ENCODE peak calls at places on chromosomes 6 and 20, in ten cellular contexts. Y is neural crest cell, P is foreskin fibroblast, M is tibial artery, Q is tibial nerve, U is ovary, I is breast epithelium, V is glutamatergic neuron, J is endothelial cell of umbilical vein, D is spleen. K is an unnamed sample.

GRCh38 chr6:134517863-134518262 is 200.0 kb upstream of the SGK1 start:
- DNase-seq in D (no peak), Y (no peak), P (no peak), M (no peak), I (no peak), U (no peak), Q (no peak), J (no peak), V (no peak), K (no peak)

GRCh38 chr6:44245912-44246662 is 814 bp upstream of the HSP90AB1 start:
- DNase-seq in M (peak), Y (peak), Q (peak), J (peak), D (peak), P (peak), I (peak), V (peak), U (peak), K (peak)

GRCh38 chr6:79453558-79454042 is 83.6 kb downstream of the LCA5 start:
- DNase-seq in Y (no peak), Q (peak), M (no peak), P (peak), J (no peak), U (no peak), V (no peak), D (no peak), I (no peak), K (no peak)

GRCh38 chr6:52418606-52419005 is 1.5 kb upstream of the EFHC1 start:
- DNase-seq in D (no peak), M (no peak), P (no peak), I (no peak), V (no peak), Y (no peak), J (no peak), U (no peak), Q (no peak), K (no peak)

GRCh38 chr20:40993794-40994540 is 34.7 kb upstream of the TOP1 start:
- DNase-seq in M (no peak), V (peak), I (no peak), P (no peak), Q (no peak), Y (no peak), D (no peak), U (no peak), J (no peak), K (no peak)

GRCh38 chr20:61837200-61837599 is 228.5 kb downstream of the TAF4 start:
- DNase-seq in I (no peak), J (no peak), V (peak), U (no peak), Q (no peak), Y (no peak), D (peak), M (no peak), P (no peak), K (no peak)

GRCh38 chr6:4395386-4395785 is 260.0 kb upstream of the ECI2 start:
- DNase-seq in V (no peak), M (no peak), J (no peak), Q (no peak), I (no peak), P (no peak), U (no peak), D (no peak), Y (no peak), K (no peak)

GRCh38 chr6:77368660-77369313 is 94.5 kb downstream of the HTR1B start:
- DNase-seq in Q (no peak), V (peak), P (peak), U (peak), I (no peak), D (no peak), M (peak), J (peak), Y (no peak), K (peak)

GRCh38 chr6:47633141-47633540 is 65.2 kb upstream of the ADGRF4 start:
- DNase-seq in V (no peak), D (no peak), Y (no peak), Q (no peak), M (no peak), J (no peak), P (no peak), I (no peak), U (no peak), K (peak)

GRCh38 chr6:113856011-113856551 is 1.1 kb upstream of the MARCKS start:
- DNase-seq in P (peak), V (peak), Q (peak), M (no peak), J (no peak), U (peak), Y (peak), I (no peak), D (peak), K (peak)

GRCh38 chr20:25194333-25194972 is 1.1 kb upstream of the ENTPD6 start:
- DNase-seq in D (peak), V (no peak), P (no peak), M (no peak), Y (no peak), Q (no peak), U (peak), I (no peak), J (no peak), K (no peak)

GRCh38 chr6:72850469-72850868 is 228.6 kb downstream of the KCNQ5 start:
- DNase-seq in I (no peak), U (no peak), M (no peak), D (no peak), Y (no peak), Q (no peak), P (no peak), V (no peak), J (no peak), K (no peak)

GRCh38 chr6:1423578-1423977 is 34.2 kb downstream of the FOXF2 start:
- DNase-seq in P (no peak), U (no peak), Y (no peak), I (no peak), D (no peak), M (no peak), V (no peak), Q (no peak), J (no peak), K (no peak)

GRCh38 chr20:48283470-48284110 is 498.3 kb upstream of the SULF2 start:
- DNase-seq in Q (peak), M (peak), U (no peak), D (no peak), Y (no peak), P (peak), I (peak), J (peak), V (no peak), K (peak)

GRCh38 chr6:38617856-38618255 is 21.9 kb downstream of the BTBD9 start:
- DNase-seq in M (no peak), Q (no peak), Y (no peak), I (no peak), P (no peak), U (no peak), D (no peak), V (no peak), J (no peak), K (no peak)
- TF ChIP-seq CTCF in M (no peak), Q (no peak), Y (no peak), I (no peak), P (no peak), U (no peak), D (no peak), V (no peak), J (no peak), K (no peak)

DNA sequence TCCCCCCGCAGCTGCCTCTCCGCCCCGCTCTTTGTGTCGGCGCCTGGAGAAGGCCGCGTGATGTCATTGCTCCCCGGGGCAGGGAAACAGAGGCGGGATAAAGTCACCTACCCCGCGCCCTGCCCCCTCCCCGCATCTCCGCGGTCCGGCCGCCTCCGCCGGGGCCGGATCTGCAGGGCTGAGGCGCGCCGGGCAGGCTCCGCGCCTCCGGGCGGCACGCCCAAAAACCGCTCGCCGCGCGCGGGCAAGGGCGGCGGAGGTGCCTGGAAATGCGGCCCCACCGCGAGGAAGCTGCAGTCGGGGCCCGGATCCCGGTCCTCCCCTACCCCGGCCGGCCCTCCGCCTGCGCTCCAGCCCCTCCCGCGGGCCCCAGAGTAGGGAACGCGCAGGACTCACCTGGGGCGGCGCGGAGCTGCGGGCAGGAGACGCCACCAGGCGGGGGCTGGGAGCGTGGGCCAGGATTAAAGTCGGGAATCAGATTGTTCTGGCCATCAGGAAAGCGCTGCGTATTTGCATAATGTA is at the start of gene FAXC:
- DNase-seq in D (no peak), J (peak), Q (no peak), U (peak), Y (peak), I (no peak), V (peak), M (no peak), P (peak), K (peak)
- TF ChIP-seq CTCF in D (no peak), J (no peak), Q (no peak), U (no peak), Y (peak), I (no peak), V (no peak), M (no peak), P (peak), K (no peak)

DNA sequence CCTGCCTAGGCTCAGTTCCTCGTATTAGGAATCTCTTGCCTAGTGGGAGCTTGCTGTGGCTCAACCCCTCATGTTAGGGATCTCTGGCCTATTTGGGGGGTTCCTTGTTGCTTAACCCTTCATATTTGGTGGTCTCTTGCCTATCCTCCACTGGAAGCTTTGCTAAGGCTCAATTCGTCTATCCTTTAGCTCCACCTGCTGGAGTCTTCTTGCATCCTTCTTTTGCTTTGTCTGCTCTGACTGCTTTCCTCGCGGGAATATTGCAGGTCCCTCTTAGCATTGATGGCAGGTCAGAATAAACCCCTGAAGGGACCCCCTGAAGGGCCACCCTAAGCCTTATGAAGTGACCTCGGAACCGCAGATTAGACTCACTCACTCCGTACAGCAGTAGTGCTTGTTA is 203.0 kb upstream of the TBX18 start:
- DNase-seq in J (peak), Q (no peak), V (no peak), Y (peak), M (no peak), U (no peak), I (no peak), D (no peak), P (peak), K (peak)
- TF ChIP-seq CTCF in J (peak), Q (no peak), V (peak), Y (peak), M (peak), U (no peak), I (no peak), D (no peak), P (peak), K (peak)

GRCh38 chr20:43959079-43959919 is 44.6 kb downstream of the TOX2 start:
- DNase-seq in P (no peak), Y (no peak), J (peak), V (no peak), Q (no peak), D (peak), U (no peak), I (no peak), M (no peak), K (peak)
- TF ChIP-seq CTCF in P (no peak), Y (no peak), J (no peak), V (no peak), Q (no peak), D (no peak), U (no peak), I (no peak), M (no peak), K (no peak)

GRCh38 chr20:36802326-36803223 is 29.0 kb upstream of the DSN1 start:
- DNase-seq in P (peak), J (no peak), Q (no peak), I (no peak), U (no peak), Y (no peak), M (no peak), D (no peak), V (no peak), K (peak)
- TF ChIP-seq CTCF in P (no peak), J (no peak), Q (no peak), I (no peak), U (no peak), Y (no peak), M (no peak), D (no peak), V (no peak), K (no peak)

DNA sequence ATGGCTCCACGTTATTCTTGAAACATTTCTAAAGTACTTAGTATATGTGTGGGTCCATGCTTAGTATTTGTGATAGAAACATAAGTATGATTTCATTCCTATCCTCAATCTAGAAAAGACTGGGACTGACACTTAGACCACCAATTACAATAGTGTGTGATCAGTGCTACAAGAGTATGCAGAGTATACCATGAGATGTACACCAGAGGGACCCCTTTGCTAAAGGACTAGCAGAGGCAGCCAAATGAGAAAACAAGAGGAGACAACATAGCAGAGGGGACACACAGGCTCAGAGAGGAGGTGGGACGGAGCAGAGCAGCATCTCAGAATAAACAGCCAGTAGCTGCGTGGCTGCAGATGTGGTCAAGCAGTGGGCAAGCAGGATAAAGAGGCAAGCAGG is 21.0 kb downstream of the RMND1 start:
- DNase-seq in Q (no peak), U (no peak), J (no peak), M (no peak), D (no peak), P (no peak), I (no peak), Y (no peak), V (no peak), K (peak)
- TF ChIP-seq CTCF in Q (no peak), U (no peak), J (no peak), M (no peak), D (no peak), P (peak), I (no peak), Y (peak), V (no peak), K (no peak)

GRCh38 chr6:64737418-64737817 is 969.6 kb downstream of the EYS start:
- DNase-seq in J (no peak), D (no peak), M (no peak), U (no peak), Y (no peak), Q (no peak), V (no peak), P (no peak), I (no peak), K (peak)

GRCh38 chr6:64732888-64733287 is 974.1 kb downstream of the EYS start:
- DNase-seq in Q (no peak), I (no peak), Y (no peak), U (no peak), V (no peak), D (no peak), P (no peak), J (peak), M (no peak), K (no peak)

GRCh38 chr6:64733433-64733832 is 973.6 kb downstream of the EYS start:
- DNase-seq in J (no peak), Y (no peak), V (no peak), Q (no peak), U (no peak), M (no peak), I (no peak), P (no peak), D (no peak), K (no peak)

DNA sequence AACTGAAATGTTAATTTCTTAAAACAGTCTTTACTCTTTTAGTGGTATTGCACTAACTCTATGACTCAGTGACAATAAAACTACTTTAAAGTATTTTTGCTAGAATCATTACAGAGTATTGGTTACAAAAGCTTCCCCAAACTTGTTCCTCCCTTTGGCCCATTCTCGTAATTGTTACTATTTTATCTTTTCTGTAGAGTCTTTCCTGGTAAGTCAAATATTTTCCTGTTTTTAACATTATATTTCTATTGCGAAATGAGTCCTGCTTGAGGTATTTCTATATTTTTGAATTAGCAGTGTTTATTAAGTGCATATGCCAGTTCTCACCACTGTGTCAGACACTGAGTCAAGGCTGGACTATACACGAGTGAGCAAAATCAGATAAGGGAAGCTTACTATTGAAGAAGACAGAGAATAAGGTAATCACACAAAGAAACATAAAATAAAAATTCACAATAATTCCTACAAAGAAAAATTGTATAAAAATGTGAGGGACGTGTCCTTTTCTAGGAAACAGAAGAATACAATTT is 970.5 kb downstream of the EYS start:
- DNase-seq in U (no peak), Q (no peak), J (no peak), P (no peak), Y (no peak), I (no peak), M (no peak), D (no peak), V (no peak), K (no peak)
- TF ChIP-seq CTCF in U (no peak), Q (no peak), J (no peak), P (no peak), Y (no peak), I (no peak), M (no peak), D (no peak), V (no peak), K (peak)

K was measured in cardiac muscle cell.